ENCODE peak calls at places on chromosomes 5 and 9, in nine cellular contexts. R, N, S, E, O, U, A, B and X are unnamed samples.

GRCh38 chr5:143142596-143143435 is 260.7 kb downstream of the NR3C1 start:
- DNase-seq in R (no peak), N (peak; percentile 98), S (peak; percentile 97), E (no peak), O (peak; percentile 64), U (peak; percentile 81), A (no peak), B (peak; percentile 72), X (no peak)

GRCh38 chr5:34802834-34803563 is 36.0 kb upstream of the TTC23L start:
- DNase-seq in R (no peak), N (no peak), S (no peak), E (no peak), O (no peak), U (no peak), A (no peak), B (no peak), X (no peak)

GRCh38 chr9:130173462-130173876 is 1.3 kb downstream of the NCS1 start:
- DNase-seq in R (no peak), N (peak; percentile 13), S (no peak), E (no peak), O (peak; percentile 56), U (peak; percentile 83), A (no peak), B (no peak), X (no peak)

GRCh38 chr9:137619240-137620090 is 660 bp downstream of the EHMT1 start:
- DNase-seq in R (peak; percentile 51), N (peak; percentile 56), S (peak; percentile 71), E (peak; percentile 44), O (peak; percentile 64), U (peak; percentile 73), A (peak; percentile 52), B (no peak), X (no peak)

GRCh38 chr5:133489632-133490031 is 122.7 kb downstream of the FSTL4 start:
- DNase-seq in R (peak; percentile 9), N (no peak), S (peak; percentile 83), E (no peak), O (no peak), U (no peak), A (no peak), B (no peak), X (no peak)

GRCh38 chr9:64773491-64773931 is 511.5 kb downstream of the FOXD4L5 start:
- DNase-seq in R (peak; percentile 6), N (no peak), S (no peak), E (no peak), O (no peak), U (no peak), A (peak; percentile 0), B (no peak), X (no peak)

GRCh38 chr9:113592806-113593575 is 129.5 kb downstream of the RGS3 start:
- DNase-seq in R (no peak), N (no peak), S (peak; percentile 16), E (no peak), O (no peak), U (peak; percentile 50), A (no peak), B (no peak), X (no peak)

GRCh38 chr9:20561542-20561941 is 60.8 kb downstream of the MLLT3 start:
- DNase-seq in R (no peak), N (peak; percentile 66), S (no peak), E (no peak), O (no peak), U (no peak), A (no peak), B (no peak), X (no peak)

GRCh38 chr9:19232830-19233194 is 2.3 kb downstream of the DENND4C start:
- DNase-seq in R (no peak), N (peak; percentile 31), S (peak; percentile 67), E (no peak), O (peak; percentile 60), U (no peak), A (no peak), B (no peak), X (no peak)

GRCh38 chr5:88396635-88397285 is 128.1 kb upstream of the TMEM161B start:
- DNase-seq in R (no peak), N (no peak), S (peak; percentile 98), E (no peak), O (peak; percentile 58), U (no peak), A (no peak), B (no peak), X (no peak)